ENCODE peak calls at places on chromosome 7, in eight cellular contexts. One of them, this sample, is unnamed. For H3K4me1 and H3K9me3, the result is how much of the 10 kb centered on the place peaks cover.

GRCh38 chr7:38068461-38068860 is 109.6 kb upstream of the STARD3NL start:
- DNase-seq in OCI-LY7: no peak
- DNase-seq in endothelial cell of umbilical vein: no peak
- DNase-seq in lower lobe of right lung: no peak
- DNase-seq in pancreas: no peak
- DNase-seq in heart right ventricle: no peak
- DNase-seq in naive thymus-derived CD4-positive, alpha-beta T cell: no peak
- DNase-seq in GM23248: no peak
- DNase-seq in this sample: no peak

GRCh38 chr7:94391716-94392390 is 2.8 kb upstream of the COL1A2 start:
- DNase-seq in endothelial cell of umbilical vein: no peak
- DNase-seq in pancreas: no peak
- DNase-seq in naive thymus-derived CD4-positive, alpha-beta T cell: no peak
- DNase-seq in lower lobe of right lung: no peak
- DNase-seq in GM23248: peak
- DNase-seq in OCI-LY7: no peak
- DNase-seq in heart right ventricle: peak
- DNase-seq in this sample: no peak

GRCh38 chr7:141477866-141478265 is 73.3 kb upstream of the AGK start:
- DNase-seq in pancreas: no peak
- DNase-seq in endothelial cell of umbilical vein: no peak
- DNase-seq in heart right ventricle: peak
- DNase-seq in naive thymus-derived CD4-positive, alpha-beta T cell: no peak
- DNase-seq in lower lobe of right lung: no peak
- DNase-seq in OCI-LY7: no peak
- DNase-seq in GM23248: peak
- DNase-seq in this sample: no peak

GRCh38 chr7:132279718-132280117 is 296.6 kb downstream of the PLXNA4 start:
- DNase-seq in OCI-LY7: no peak
- DNase-seq in lower lobe of right lung: no peak
- DNase-seq in naive thymus-derived CD4-positive, alpha-beta T cell: no peak
- DNase-seq in GM23248: no peak
- DNase-seq in endothelial cell of umbilical vein: no peak
- DNase-seq in pancreas: no peak
- DNase-seq in heart right ventricle: no peak
- DNase-seq in this sample: no peak

GRCh38 chr7:83321011-83321410 is 158.3 kb upstream of the PCLO start:
- DNase-seq in OCI-LY7: no peak
- DNase-seq in heart right ventricle: no peak
- DNase-seq in GM23248: no peak
- DNase-seq in lower lobe of right lung: no peak
- DNase-seq in pancreas: no peak
- DNase-seq in naive thymus-derived CD4-positive, alpha-beta T cell: no peak
- DNase-seq in endothelial cell of umbilical vein: no peak
- DNase-seq in this sample: no peak

GRCh38 chr7:67019562-67020390 is 23.1 kb downstream of the TYW1 start:
- DNase-seq in heart right ventricle: no peak
- DNase-seq in lower lobe of right lung: no peak
- DNase-seq in GM23248: peak
- DNase-seq in OCI-LY7: no peak
- DNase-seq in pancreas: no peak
- DNase-seq in naive thymus-derived CD4-positive, alpha-beta T cell: no peak
- DNase-seq in endothelial cell of umbilical vein: no peak
- DNase-seq in this sample: no peak

GRCh38 chr7:5523052-5523711 is 99.5 kb upstream of the TNRC18 start:
- DNase-seq in OCI-LY7: no peak
- DNase-seq in pancreas: no peak
- DNase-seq in GM23248: peak
- DNase-seq in naive thymus-derived CD4-positive, alpha-beta T cell: no peak
- DNase-seq in endothelial cell of umbilical vein: no peak
- DNase-seq in heart right ventricle: no peak
- DNase-seq in lower lobe of right lung: no peak
- DNase-seq in this sample: peak

GRCh38 chr7:106840342-106840741 is 24.7 kb upstream of the PIK3CG start:
- DNase-seq in naive thymus-derived CD4-positive, alpha-beta T cell: no peak
- DNase-seq in heart right ventricle: no peak
- DNase-seq in GM23248: peak
- DNase-seq in pancreas: no peak
- DNase-seq in endothelial cell of umbilical vein: no peak
- DNase-seq in OCI-LY7: no peak
- DNase-seq in lower lobe of right lung: no peak
- DNase-seq in this sample: no peak

GRCh38 chr7:148849393-148850098 is 34.5 kb downstream of the EZH2 start:
- DNase-seq in GM23248: peak
- DNase-seq in OCI-LY7: no peak
- DNase-seq in pancreas: no peak
- DNase-seq in heart right ventricle: no peak
- DNase-seq in endothelial cell of umbilical vein: no peak
- DNase-seq in naive thymus-derived CD4-positive, alpha-beta T cell: no peak
- DNase-seq in lower lobe of right lung: no peak
- DNase-seq in this sample: no peak

GRCh38 chr7:1712907-1713501 is 42.9 kb downstream of the ELFN1 start:
- DNase-seq in heart right ventricle: no peak
- DNase-seq in pancreas: peak
- DNase-seq in endothelial cell of umbilical vein: no peak
- DNase-seq in GM23248: no peak
- DNase-seq in lower lobe of right lung: peak
- DNase-seq in OCI-LY7: no peak
- DNase-seq in naive thymus-derived CD4-positive, alpha-beta T cell: no peak
- DNase-seq in this sample: no peak

GRCh38 chr7:3128857-3129256 is 85.2 kb upstream of the CARD11 start:
- DNase-seq in endothelial cell of umbilical vein: no peak
- DNase-seq in OCI-LY7: no peak
- DNase-seq in naive thymus-derived CD4-positive, alpha-beta T cell: no peak
- DNase-seq in lower lobe of right lung: no peak
- DNase-seq in pancreas: no peak
- DNase-seq in heart right ventricle: no peak
- DNase-seq in GM23248: no peak
- DNase-seq in this sample: no peak

GRCh38 chr7:28608766-28609165 is 196.4 kb downstream of the CREB5 start:
- DNase-seq in endothelial cell of umbilical vein: no peak
- DNase-seq in heart right ventricle: no peak
- DNase-seq in pancreas: no peak
- DNase-seq in GM23248: peak
- DNase-seq in OCI-LY7: no peak
- DNase-seq in lower lobe of right lung: no peak
- DNase-seq in naive thymus-derived CD4-positive, alpha-beta T cell: no peak
- DNase-seq in this sample: no peak

GRCh38 chr7:43700059-43700501 is 29.2 kb downstream of the COA1 start:
- DNase-seq in GM23248: peak
- DNase-seq in endothelial cell of umbilical vein: peak
- DNase-seq in lower lobe of right lung: no peak
- DNase-seq in naive thymus-derived CD4-positive, alpha-beta T cell: peak
- DNase-seq in OCI-LY7: peak
- DNase-seq in pancreas: no peak
- DNase-seq in heart right ventricle: no peak
- DNase-seq in this sample: no peak

GRCh38 chr7:16129431-16130126 is 291.8 kb downstream of the CRPPA start:
- DNase-seq in lower lobe of right lung: no peak
- DNase-seq in endothelial cell of umbilical vein: peak
- DNase-seq in naive thymus-derived CD4-positive, alpha-beta T cell: no peak
- DNase-seq in pancreas: no peak
- DNase-seq in GM23248: peak
- DNase-seq in OCI-LY7: no peak
- DNase-seq in heart right ventricle: no peak
- DNase-seq in this sample: no peak

GRCh38 chr7:25638042-25638441 is 409.8 kb upstream of the NPVF start:
- DNase-seq in naive thymus-derived CD4-positive, alpha-beta T cell: no peak
- DNase-seq in endothelial cell of umbilical vein: no peak
- DNase-seq in OCI-LY7: no peak
- DNase-seq in lower lobe of right lung: no peak
- DNase-seq in GM23248: no peak
- DNase-seq in pancreas: no peak
- DNase-seq in heart right ventricle: no peak
- DNase-seq in this sample: no peak

GRCh38 chr7:15853832-15854470 is 167.5 kb upstream of the MEOX2 start:
- DNase-seq in naive thymus-derived CD4-positive, alpha-beta T cell: no peak
- DNase-seq in endothelial cell of umbilical vein: peak
- DNase-seq in OCI-LY7: no peak
- DNase-seq in pancreas: no peak
- DNase-seq in heart right ventricle: no peak
- DNase-seq in GM23248: peak
- DNase-seq in lower lobe of right lung: no peak
- DNase-seq in this sample: no peak

GRCh38 chr7:17530741-17531417 is 232.4 kb downstream of the AHR start:
- DNase-seq in heart right ventricle: no peak
- DNase-seq in naive thymus-derived CD4-positive, alpha-beta T cell: no peak
- DNase-seq in endothelial cell of umbilical vein: peak
- DNase-seq in GM23248: no peak
- DNase-seq in OCI-LY7: no peak
- DNase-seq in pancreas: no peak
- DNase-seq in lower lobe of right lung: no peak
- DNase-seq in this sample: no peak

GRCh38 chr7:71325151-71325550 is 193.2 kb downstream of the GALNT17 start:
- DNase-seq in naive thymus-derived CD4-positive, alpha-beta T cell: no peak
- DNase-seq in GM23248: no peak
- DNase-seq in endothelial cell of umbilical vein: no peak
- DNase-seq in heart right ventricle: no peak
- DNase-seq in lower lobe of right lung: no peak
- DNase-seq in OCI-LY7: no peak
- DNase-seq in pancreas: no peak
- DNase-seq in this sample: no peak

GRCh38 chr7:112065758-112066157 is 140.4 kb downstream of the DOCK4 start:
- DNase-seq in lower lobe of right lung: no peak
- DNase-seq in naive thymus-derived CD4-positive, alpha-beta T cell: no peak
- DNase-seq in heart right ventricle: no peak
- DNase-seq in endothelial cell of umbilical vein: no peak
- DNase-seq in OCI-LY7: no peak
- DNase-seq in GM23248: no peak
- DNase-seq in pancreas: no peak
- DNase-seq in this sample: no peak

GRCh38 chr7:83468251-83468739 is 180.6 kb downstream of the SEMA3E start:
- DNase-seq in naive thymus-derived CD4-positive, alpha-beta T cell: no peak
- DNase-seq in OCI-LY7: no peak
- DNase-seq in endothelial cell of umbilical vein: peak
- DNase-seq in heart right ventricle: peak
- DNase-seq in GM23248: peak
- DNase-seq in lower lobe of right lung: peak
- DNase-seq in pancreas: peak
- DNase-seq in this sample: peak

GRCh38 chr7:139753079-139753692 is 24.6 kb downstream of the HIPK2 start:
- DNase-seq in OCI-LY7: no peak
- DNase-seq in endothelial cell of umbilical vein: no peak
- DNase-seq in naive thymus-derived CD4-positive, alpha-beta T cell: no peak
- DNase-seq in GM23248: no peak
- DNase-seq in pancreas: no peak
- DNase-seq in lower lobe of right lung: no peak
- DNase-seq in heart right ventricle: no peak
- DNase-seq in this sample: no peak

GRCh38 chr7:142476077-142476476 is 218.2 kb upstream of the PRSS58 start:
- DNase-seq in pancreas: no peak
- DNase-seq in OCI-LY7: no peak
- DNase-seq in lower lobe of right lung: no peak
- DNase-seq in naive thymus-derived CD4-positive, alpha-beta T cell: no peak
- DNase-seq in endothelial cell of umbilical vein: no peak
- DNase-seq in GM23248: peak
- DNase-seq in heart right ventricle: no peak
- DNase-seq in this sample: no peak

GRCh38 chr7:142481548-142481947 is 223.7 kb upstream of the PRSS58 start:
- DNase-seq in endothelial cell of umbilical vein: no peak
- DNase-seq in OCI-LY7: no peak
- DNase-seq in pancreas: no peak
- DNase-seq in GM23248: peak
- DNase-seq in naive thymus-derived CD4-positive, alpha-beta T cell: no peak
- DNase-seq in lower lobe of right lung: no peak
- DNase-seq in heart right ventricle: no peak
- DNase-seq in this sample: no peak

GRCh38 chr7:142477079-142477651 is 219.3 kb upstream of the PRSS58 start:
- DNase-seq in pancreas: no peak
- DNase-seq in lower lobe of right lung: no peak
- DNase-seq in naive thymus-derived CD4-positive, alpha-beta T cell: no peak
- DNase-seq in OCI-LY7: no peak
- DNase-seq in endothelial cell of umbilical vein: no peak
- DNase-seq in heart right ventricle: no peak
- DNase-seq in GM23248: peak
- DNase-seq in this sample: no peak

GRCh38 chr7:142482899-142483658 is 225.2 kb upstream of the PRSS58 start:
- DNase-seq in naive thymus-derived CD4-positive, alpha-beta T cell: peak
- DNase-seq in heart right ventricle: no peak
- DNase-seq in endothelial cell of umbilical vein: peak
- DNase-seq in GM23248: peak
- DNase-seq in OCI-LY7: peak
- DNase-seq in lower lobe of right lung: no peak
- DNase-seq in pancreas: no peak
- DNase-seq in this sample: peak

GRCh38 chr7:142478479-142479220 is 220.8 kb upstream of the PRSS58 start:
- DNase-seq in heart right ventricle: no peak
- DNase-seq in pancreas: no peak
- DNase-seq in endothelial cell of umbilical vein: peak
- DNase-seq in OCI-LY7: peak
- DNase-seq in naive thymus-derived CD4-positive, alpha-beta T cell: no peak
- DNase-seq in lower lobe of right lung: no peak
- DNase-seq in GM23248: peak
- DNase-seq in this sample: peak
- H3K4me1 ChIP-seq in heart right ventricle: under half
- H3K4me1 ChIP-seq in pancreas: under half
- H3K4me1 ChIP-seq in endothelial cell of umbilical vein: under half
- H3K4me1 ChIP-seq in OCI-LY7: under half
- H3K4me1 ChIP-seq in naive thymus-derived CD4-positive, alpha-beta T cell: under half
- H3K4me1 ChIP-seq in lower lobe of right lung: under half
- H3K4me1 ChIP-seq in GM23248: under half
- H3K4me1 ChIP-seq in this sample: under half

GRCh38 chr7:64400401-64400800 is 86.6 kb downstream of the ZNF736 start:
- DNase-seq in endothelial cell of umbilical vein: no peak
- DNase-seq in naive thymus-derived CD4-positive, alpha-beta T cell: no peak
- DNase-seq in pancreas: no peak
- DNase-seq in OCI-LY7: no peak
- DNase-seq in lower lobe of right lung: no peak
- DNase-seq in GM23248: no peak
- DNase-seq in heart right ventricle: no peak
- DNase-seq in this sample: no peak
- H3K9me3 ChIP-seq in endothelial cell of umbilical vein: under half
- H3K9me3 ChIP-seq in naive thymus-derived CD4-positive, alpha-beta T cell: under half
- H3K9me3 ChIP-seq in pancreas: under half
- H3K9me3 ChIP-seq in OCI-LY7: under half
- H3K9me3 ChIP-seq in lower lobe of right lung: under half
- H3K9me3 ChIP-seq in GM23248: under half
- H3K9me3 ChIP-seq in heart right ventricle: under half
- H3K9me3 ChIP-seq in this sample: under half

DNA sequence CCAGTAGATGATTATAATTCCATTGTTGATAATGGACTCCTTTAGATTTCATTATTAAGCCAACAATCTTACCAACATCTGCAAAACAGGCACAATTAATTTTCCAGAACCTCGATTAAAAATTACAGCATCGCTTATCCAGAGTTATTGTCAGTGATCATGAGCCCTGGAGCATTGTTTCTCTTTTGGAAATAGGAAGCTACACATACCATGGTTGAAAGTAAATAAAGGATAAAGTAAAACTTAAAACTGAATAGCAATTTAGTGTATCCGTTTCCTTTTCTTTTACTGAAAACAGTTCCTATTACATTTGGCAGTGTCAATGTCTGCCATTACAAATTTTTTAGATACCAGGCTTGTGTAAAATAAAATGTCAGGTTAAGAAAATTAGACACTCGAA is 9.9 kb upstream of the HOXA2 start:
- DNase-seq in GM23248: no peak
- DNase-seq in lower lobe of right lung: no peak
- DNase-seq in endothelial cell of umbilical vein: peak
- DNase-seq in heart right ventricle: no peak
- DNase-seq in naive thymus-derived CD4-positive, alpha-beta T cell: no peak
- DNase-seq in pancreas: no peak
- DNase-seq in OCI-LY7: no peak
- DNase-seq in this sample: no peak
- H3K4me1 ChIP-seq in GM23248: under half
- H3K4me1 ChIP-seq in lower lobe of right lung: under half
- H3K4me1 ChIP-seq in endothelial cell of umbilical vein: half or more
- H3K4me1 ChIP-seq in heart right ventricle: under half
- H3K4me1 ChIP-seq in naive thymus-derived CD4-positive, alpha-beta T cell: under half
- H3K4me1 ChIP-seq in pancreas: under half
- H3K4me1 ChIP-seq in OCI-LY7: under half
- H3K4me1 ChIP-seq in this sample: under half

GRCh38 chr7:157845203-157845810 is 508.5 kb downstream of the DNAJB6 start:
- DNase-seq in heart right ventricle: no peak
- DNase-seq in lower lobe of right lung: no peak
- DNase-seq in naive thymus-derived CD4-positive, alpha-beta T cell: no peak
- DNase-seq in endothelial cell of umbilical vein: no peak
- DNase-seq in OCI-LY7: no peak
- DNase-seq in pancreas: no peak
- DNase-seq in GM23248: no peak
- DNase-seq in this sample: no peak
- H3K9me3 ChIP-seq in heart right ventricle: under half
- H3K9me3 ChIP-seq in lower lobe of right lung: under half
- H3K9me3 ChIP-seq in naive thymus-derived CD4-positive, alpha-beta T cell: under half
- H3K9me3 ChIP-seq in endothelial cell of umbilical vein: under half
- H3K9me3 ChIP-seq in OCI-LY7: under half
- H3K9me3 ChIP-seq in pancreas: under half
- H3K9me3 ChIP-seq in GM23248: under half
- H3K9me3 ChIP-seq in this sample: under half